ENCODE peak calls at places on chromosomes 3 and 15, in nine cellular contexts. X is AG04450, Z is skeletal muscle cell, U is tibial nerve, W is endothelial cell of umbilical vein, J is Peyer's patch, K is iPS DF 6.9, O is mesenchymal stem cell, L is right lobe of liver. M is an unnamed sample.

GRCh38 chr3:58386966-58387365 is 46.7 kb downstream of the PDHB start:
- DNase-seq in X (peak), Z (peak), U (no peak), W (peak), J (peak), K (no peak), O (peak), L (peak), M (peak)

GRCh38 chr15:68993276-68993675 is 21.2 kb upstream of the NOX5 start:
- DNase-seq in X (no peak), Z (no peak), U (no peak), W (no peak), J (no peak), K (no peak), O (no peak), L (no peak), M (no peak)

GRCh38 chr3:152046280-152046679 is 172.8 kb downstream of the SUCNR1 start:
- DNase-seq in X (no peak), Z (no peak), U (no peak), W (peak), J (no peak), K (no peak), O (no peak), L (no peak), M (no peak)

GRCh38 chr15:39194431-39194830 is 386.4 kb upstream of the THBS1 start:
- DNase-seq in X (no peak), Z (peak), U (no peak), W (peak), J (no peak), K (no peak), O (no peak), L (no peak), M (peak)

GRCh38 chr15:43242616-43243015 is 21.8 kb upstream of the EPB42 start:
- DNase-seq in X (no peak), Z (no peak), U (no peak), W (no peak), J (no peak), K (no peak), O (no peak), L (peak), M (no peak)

GRCh38 chr3:50587806-50588758 is 18.8 kb downstream of the HEMK1 start:
- DNase-seq in X (no peak), Z (no peak), U (no peak), W (no peak), J (no peak), K (no peak), O (no peak), L (peak), M (no peak)

GRCh38 chr15:75809986-75810750 is 33.1 kb upstream of the UBE2Q2 start:
- DNase-seq in X (no peak), Z (no peak), U (no peak), W (peak), J (no peak), K (no peak), O (peak), L (peak), M (peak)

GRCh38 chr15:68025860-68026424 is 28.2 kb upstream of the PIAS1 start:
- DNase-seq in X (no peak), Z (no peak), U (no peak), W (no peak), J (no peak), K (no peak), O (peak), L (no peak), M (peak)

GRCh38 chr3:45218578-45219390 is 7.3 kb downstream of the TMEM158 start:
- DNase-seq in X (peak), Z (peak), U (no peak), W (no peak), J (no peak), K (no peak), O (peak), L (no peak), M (peak)

GRCh38 chr15:100601158-100601557 is 826 bp downstream of the LINS1 start:
- DNase-seq in X (no peak), Z (no peak), U (no peak), W (peak), J (peak), K (no peak), O (peak), L (no peak), M (no peak)

GRCh38 chr15:29857196-29857595 is 34.9 kb upstream of the TJP1 start:
- DNase-seq in X (no peak), Z (no peak), U (no peak), W (no peak), J (no peak), K (no peak), O (peak), L (no peak), M (peak)

GRCh38 chr3:112770907-112771306 is 75.8 kb downstream of the CD200R1L start:
- DNase-seq in X (no peak), Z (no peak), U (no peak), W (no peak), J (no peak), K (no peak), O (no peak), L (no peak), M (no peak)

GRCh38 chr3:46078712-46079400 is 51.6 kb upstream of the XCR1 start:
- DNase-seq in X (peak), Z (peak), U (peak), W (peak), J (peak), K (peak), O (peak), L (peak), M (peak)

GRCh38 chr3:140931016-140931454 is 10.6 kb upstream of the SLC25A36 start:
- DNase-seq in X (no peak), Z (no peak), U (no peak), W (no peak), J (peak), K (peak), O (no peak), L (no peak), M (no peak)

GRCh38 chr15:58252586-58253323 is 114.6 kb downstream of the AQP9 start:
- DNase-seq in X (no peak), Z (no peak), U (no peak), W (no peak), J (no peak), K (no peak), O (no peak), L (no peak), M (no peak)

GRCh38 chr15:68374346-68374745 is 57.6 kb downstream of the ITGA11 start:
- DNase-seq in X (no peak), Z (no peak), U (no peak), W (no peak), J (no peak), K (no peak), O (no peak), L (peak), M (no peak)

GRCh38 chr15:92843326-92843725 is 56.8 kb upstream of the CHD2 start:
- DNase-seq in X (no peak), Z (no peak), U (no peak), W (no peak), J (no peak), K (no peak), O (no peak), L (no peak), M (no peak)

GRCh38 chr3:33954956-33955355 is 156.5 kb downstream of the PDCD6IP start:
- DNase-seq in X (no peak), Z (no peak), U (no peak), W (peak), J (no peak), K (no peak), O (peak), L (no peak), M (no peak)

GRCh38 chr15:98292442-98293240 is 332.1 kb downstream of the ARRDC4 start:
- DNase-seq in X (no peak), Z (no peak), U (no peak), W (peak), J (no peak), K (peak), O (peak), L (peak), M (no peak)

GRCh38 chr3:108106031-108106430 is 15.2 kb upstream of the CD47 start:
- DNase-seq in X (no peak), Z (peak), U (no peak), W (no peak), J (no peak), K (no peak), O (no peak), L (no peak), M (peak)

GRCh38 chr3:45597581-45597980 is 3.0 kb downstream of the LIMD1 start:
- DNase-seq in X (no peak), Z (no peak), U (no peak), W (no peak), J (no peak), K (no peak), O (no peak), L (no peak), M (no peak)

GRCh38 chr3:28134792-28135375 is 106.5 kb upstream of the CMC1 start:
- DNase-seq in X (no peak), Z (no peak), U (no peak), W (no peak), J (peak), K (no peak), O (no peak), L (no peak), M (no peak)

GRCh38 chr3:35737934-35738706 is 98.8 kb downstream of the ARPP21 start:
- DNase-seq in X (no peak), Z (no peak), U (no peak), W (no peak), J (no peak), K (no peak), O (no peak), L (no peak), M (no peak)

GRCh38 chr15:65881766-65882434 is 12.6 kb downstream of the RAB11A start:
- DNase-seq in X (no peak), Z (no peak), U (no peak), W (peak), J (no peak), K (no peak), O (no peak), L (no peak), M (no peak)

GRCh38 chr3:71103430-71103881 is 480.1 kb downstream of the FOXP1 start:
- DNase-seq in X (no peak), Z (no peak), U (peak), W (peak), J (peak), K (no peak), O (peak), L (peak), M (peak)

GRCh38 chr3:188296761-188297689 is 143.1 kb downstream of the LPP start:
- DNase-seq in X (no peak), Z (peak), U (no peak), W (peak), J (peak), K (no peak), O (peak), L (peak), M (peak)

GRCh38 chr15:96336045-96336642 is 5.6 kb downstream of the NR2F2 start:
- DNase-seq in X (no peak), Z (no peak), U (peak), W (peak), J (no peak), K (no peak), O (peak), L (no peak), M (peak)
- H3K4me3 ChIP-seq in X (peak), Z (peak), U (peak), W (peak), J (peak), K (no peak), O (peak), L (peak), M (peak)

DNA sequence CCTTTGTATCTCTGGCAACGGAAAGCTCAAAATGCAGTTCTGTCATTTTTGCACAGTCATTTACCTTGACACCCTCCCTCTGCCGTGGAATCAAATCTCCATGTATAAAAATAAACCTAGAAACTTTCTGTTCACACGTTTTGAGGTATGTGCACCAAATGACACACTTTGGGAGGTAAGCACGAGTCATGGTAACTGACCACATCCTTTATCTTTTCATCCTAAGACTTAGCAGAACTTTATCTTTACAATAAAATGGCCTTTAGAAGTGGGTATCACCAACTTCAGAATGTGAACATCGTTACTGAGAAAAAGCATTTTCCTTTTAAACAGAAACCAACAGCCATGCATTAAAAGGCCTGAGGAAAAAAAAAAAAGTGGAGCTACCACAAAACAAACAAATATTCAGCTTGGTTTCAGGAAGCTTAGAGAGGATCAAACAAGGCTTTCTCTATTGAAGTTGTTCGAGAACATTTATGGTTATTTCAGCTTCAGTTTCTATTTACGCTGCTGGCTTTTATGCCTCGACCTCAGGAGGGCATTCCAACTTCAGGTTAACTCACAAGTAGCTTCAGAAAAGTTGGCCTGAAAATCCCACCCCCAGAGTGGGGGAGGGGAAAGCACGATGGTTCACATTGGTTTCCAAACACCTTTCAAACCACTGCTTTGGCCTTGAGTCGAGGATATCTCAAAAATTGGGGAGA is 171.1 kb upstream of the ICE2 start:
- DNase-seq in X (no peak), Z (no peak), U (no peak), W (no peak), J (peak), K (no peak), O (peak), L (no peak), M (peak)
- H3K4me3 ChIP-seq in X (no peak), Z (no peak), U (no peak), W (no peak), J (no peak), K (no peak), O (no peak), L (no peak), M (no peak)

DNA sequence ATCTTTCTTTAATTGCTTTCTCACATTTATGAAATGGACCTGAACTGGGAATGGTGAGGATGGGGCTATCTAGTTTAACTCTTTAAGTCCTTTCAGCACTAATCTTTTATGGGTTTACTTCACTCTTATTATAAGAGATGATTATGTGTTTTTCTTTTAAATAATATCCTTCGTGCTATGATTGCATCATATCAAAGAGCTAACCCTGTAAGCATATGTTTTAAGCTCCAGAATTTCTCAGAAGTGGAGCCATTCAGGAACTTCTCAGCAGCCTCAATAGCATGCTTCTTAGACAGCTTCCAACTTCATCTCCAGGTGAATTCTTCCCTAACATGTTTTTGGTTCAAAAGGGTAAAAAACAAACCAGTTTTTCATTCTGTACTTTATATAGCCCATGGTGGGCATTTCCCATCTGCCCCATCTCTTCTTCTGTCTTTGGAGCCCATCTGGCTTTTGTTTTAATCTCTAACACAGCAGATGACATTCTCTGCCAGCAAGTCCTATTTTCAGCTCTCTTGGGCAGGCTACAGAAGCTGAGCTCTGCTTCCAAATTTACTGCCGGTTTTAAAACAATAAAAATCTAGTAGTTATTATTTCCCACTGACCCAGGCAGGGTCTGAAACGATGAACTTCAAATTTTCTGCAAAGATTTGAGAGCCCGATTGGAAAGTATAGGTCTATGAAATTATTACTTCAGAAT is 26.8 kb upstream of the IL1RAP start:
- DNase-seq in X (no peak), Z (no peak), U (no peak), W (no peak), J (no peak), K (no peak), O (no peak), L (no peak), M (no peak)
- H3K4me3 ChIP-seq in X (no peak), Z (no peak), U (no peak), W (no peak), J (no peak), K (no peak), O (no peak), L (no peak), M (no peak)

GRCh38 chr3:197959500-197959890 is 522 bp upstream of the LMLN start:
- DNase-seq in X (no peak), Z (no peak), U (no peak), W (no peak), J (no peak), K (no peak), O (no peak), L (no peak), M (no peak)
- H3K4me3 ChIP-seq in X (peak), Z (peak), U (peak), W (no peak), J (peak), K (peak), O (no peak), L (peak), M (peak)

GRCh38 chr3:127731546-127731945 is 58.8 kb downstream of the ABTB1 start:
- DNase-seq in X (no peak), Z (no peak), U (no peak), W (no peak), J (no peak), K (no peak), O (no peak), L (no peak), M (no peak)
- H3K4me3 ChIP-seq in X (no peak), Z (no peak), U (no peak), W (no peak), J (no peak), K (no peak), O (no peak), L (no peak), M (no peak)

GRCh38 chr3:189776163-189776824 is 145.1 kb downstream of the TP63 start:
- DNase-seq in X (no peak), Z (no peak), U (no peak), W (peak), J (no peak), K (no peak), O (no peak), L (no peak), M (no peak)

GRCh38 chr3:189772584-189772983 is 141.4 kb downstream of the TP63 start:
- DNase-seq in X (no peak), Z (no peak), U (no peak), W (no peak), J (no peak), K (no peak), O (peak), L (no peak), M (no peak)

GRCh38 chr3:189771842-189772494 is 140.8 kb downstream of the TP63 start:
- DNase-seq in X (no peak), Z (no peak), U (no peak), W (no peak), J (no peak), K (no peak), O (peak), L (no peak), M (no peak)

GRCh38 chr3:189778340-189778950 is 147.3 kb downstream of the TP63 start:
- DNase-seq in X (no peak), Z (no peak), U (no peak), W (no peak), J (no peak), K (no peak), O (no peak), L (no peak), M (no peak)

DNA sequence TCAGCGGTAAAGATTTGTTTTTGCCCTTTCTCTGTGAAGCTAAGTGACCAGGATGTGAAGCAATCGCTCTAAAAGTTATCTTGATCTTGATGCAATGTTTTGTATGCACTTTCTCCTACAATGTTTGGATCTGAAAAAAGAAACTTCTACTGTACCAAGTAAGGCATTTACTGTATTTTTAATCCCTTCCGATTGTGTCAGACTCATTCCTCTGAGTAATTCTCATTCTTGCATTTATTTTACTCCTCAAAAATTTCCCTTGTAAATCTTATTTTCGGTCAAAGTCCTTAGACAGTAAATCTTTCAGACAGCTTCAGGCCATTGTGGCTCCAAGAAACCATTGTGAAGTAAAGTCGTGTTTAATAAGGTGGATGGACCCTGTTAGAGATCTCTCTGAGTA is 141.9 kb downstream of the TP63 start:
- DNase-seq in X (peak), Z (no peak), U (no peak), W (peak), J (no peak), K (no peak), O (peak), L (no peak), M (peak)
- H3K4me3 ChIP-seq in X (peak), Z (no peak), U (no peak), W (no peak), J (no peak), K (no peak), O (no peak), L (no peak), M (no peak)

GRCh38 chr15:84883433-84883832 is 1.0 kb upstream of the SLC28A1 start:
- DNase-seq in X (no peak), Z (no peak), U (no peak), W (no peak), J (no peak), K (no peak), O (no peak), L (no peak), M (no peak)

GRCh38 chr15:84881520-84881830 is 3.0 kb upstream of the SLC28A1 start:
- DNase-seq in X (no peak), Z (no peak), U (no peak), W (no peak), J (no peak), K (no peak), O (no peak), L (no peak), M (no peak)

GRCh38 chr15:84886984-84887299 is 2.5 kb downstream of the SLC28A1 start:
- DNase-seq in X (no peak), Z (no peak), U (no peak), W (no peak), J (no peak), K (no peak), O (no peak), L (no peak), M (no peak)

GRCh38 chr15:84886211-84886983 is 1.9 kb downstream of the SLC28A1 start:
- DNase-seq in X (no peak), Z (no peak), U (no peak), W (no peak), J (peak), K (no peak), O (no peak), L (peak), M (no peak)

GRCh38 chr15:84883916-84884781 is at the start of gene SLC28A1:
- DNase-seq in X (no peak), Z (no peak), U (no peak), W (no peak), J (peak), K (no peak), O (no peak), L (peak), M (no peak)
- H3K4me3 ChIP-seq in X (no peak), Z (no peak), U (no peak), W (no peak), J (peak), K (no peak), O (no peak), L (peak), M (no peak)

GRCh38 chr15:70643106-70643782 is 120.1 kb downstream of the UACA start:
- DNase-seq in X (no peak), Z (no peak), U (no peak), W (no peak), J (no peak), K (no peak), O (no peak), L (no peak), M (no peak)

GRCh38 chr15:70646169-70646568 is 117.2 kb downstream of the UACA start:
- DNase-seq in X (no peak), Z (no peak), U (no peak), W (no peak), J (no peak), K (no peak), O (no peak), L (no peak), M (no peak)

GRCh38 chr15:70643783-70644125 is 119.6 kb downstream of the UACA start:
- DNase-seq in X (no peak), Z (no peak), U (no peak), W (no peak), J (no peak), K (no peak), O (peak), L (no peak), M (no peak)

GRCh38 chr15:70650567-70650966 is 112.8 kb downstream of the UACA start:
- DNase-seq in X (no peak), Z (no peak), U (no peak), W (peak), J (no peak), K (no peak), O (no peak), L (no peak), M (no peak)

GRCh38 chr15:70647396-70647795 is 116.0 kb downstream of the UACA start:
- DNase-seq in X (no peak), Z (no peak), U (no peak), W (peak), J (no peak), K (no peak), O (no peak), L (no peak), M (no peak)
- H3K4me3 ChIP-seq in X (no peak), Z (no peak), U (no peak), W (no peak), J (no peak), K (no peak), O (no peak), L (no peak), M (no peak)

M was measured in astrocyte of the spinal cord.